ENCODE peak calls at places on chromosome 16, in nine cellular contexts. One of them, this sample, is unnamed.

GRCh38 chr16:71933913-71934696 is 38.8 kb downstream of the IST1 start:
- DNase-seq in ascending aorta: no peak
- DNase-seq in Peyer's patch: no peak
- DNase-seq in CD4-positive, CD25-positive, alpha-beta regulatory T cell: no peak
- DNase-seq in H7: no peak
- DNase-seq in PC-3: peak; percentile 38
- DNase-seq in fibroblast of lung: peak; percentile 61
- DNase-seq in lung: no peak
- DNase-seq in MM.1S: no peak
- DNase-seq in this sample: no peak

GRCh38 chr16:73228649-73229048 is 180.7 kb upstream of the ZFHX3 start:
- DNase-seq in PC-3: no peak
- DNase-seq in fibroblast of lung: peak; percentile 93
- DNase-seq in H7: no peak
- DNase-seq in Peyer's patch: no peak
- DNase-seq in MM.1S: no peak
- DNase-seq in lung: no peak
- DNase-seq in CD4-positive, CD25-positive, alpha-beta regulatory T cell: no peak
- DNase-seq in ascending aorta: no peak
- DNase-seq in this sample: no peak

GRCh38 chr16:23877107-23878070 is 41.6 kb downstream of the PRKCB start:
- DNase-seq in lung: no peak
- DNase-seq in PC-3: no peak
- DNase-seq in CD4-positive, CD25-positive, alpha-beta regulatory T cell: peak; percentile 18
- DNase-seq in ascending aorta: no peak
- DNase-seq in Peyer's patch: no peak
- DNase-seq in MM.1S: no peak
- DNase-seq in H7: no peak
- DNase-seq in fibroblast of lung: no peak
- DNase-seq in this sample: no peak

GRCh38 chr16:3283525-3284447 is 495 bp downstream of the ZNF263 start:
- DNase-seq in H7: no peak
- DNase-seq in lung: peak; percentile 39
- DNase-seq in MM.1S: no peak
- DNase-seq in ascending aorta: no peak
- DNase-seq in PC-3: no peak
- DNase-seq in Peyer's patch: no peak
- DNase-seq in fibroblast of lung: peak; percentile 7
- DNase-seq in CD4-positive, CD25-positive, alpha-beta regulatory T cell: no peak
- DNase-seq in this sample: peak; percentile 24

GRCh38 chr16:3850544-3850899 is 30.0 kb downstream of the CREBBP start:
- DNase-seq in CD4-positive, CD25-positive, alpha-beta regulatory T cell: no peak
- DNase-seq in lung: no peak
- DNase-seq in fibroblast of lung: no peak
- DNase-seq in MM.1S: no peak
- DNase-seq in Peyer's patch: no peak
- DNase-seq in H7: peak; percentile 33
- DNase-seq in ascending aorta: no peak
- DNase-seq in PC-3: no peak
- DNase-seq in this sample: no peak

GRCh38 chr16:24568392-24568791 is 29.0 kb downstream of the RBBP6 start:
- DNase-seq in H7: no peak
- DNase-seq in ascending aorta: no peak
- DNase-seq in fibroblast of lung: peak; percentile 23
- DNase-seq in lung: no peak
- DNase-seq in Peyer's patch: no peak
- DNase-seq in MM.1S: no peak
- DNase-seq in CD4-positive, CD25-positive, alpha-beta regulatory T cell: no peak
- DNase-seq in PC-3: peak; percentile 39
- DNase-seq in this sample: no peak

GRCh38 chr16:83354015-83354414 is 453.8 kb upstream of the HSBP1 start:
- DNase-seq in ascending aorta: no peak
- DNase-seq in CD4-positive, CD25-positive, alpha-beta regulatory T cell: no peak
- DNase-seq in MM.1S: no peak
- DNase-seq in H7: no peak
- DNase-seq in lung: no peak
- DNase-seq in PC-3: no peak
- DNase-seq in Peyer's patch: no peak
- DNase-seq in fibroblast of lung: no peak
- DNase-seq in this sample: peak; percentile 23

GRCh38 chr16:14409563-14409962 is 220.5 kb downstream of the PARN start:
- DNase-seq in MM.1S: no peak
- DNase-seq in CD4-positive, CD25-positive, alpha-beta regulatory T cell: no peak
- DNase-seq in PC-3: peak; percentile 81
- DNase-seq in fibroblast of lung: peak; percentile 96
- DNase-seq in H7: no peak
- DNase-seq in Peyer's patch: no peak
- DNase-seq in ascending aorta: peak; percentile 24
- DNase-seq in lung: no peak
- DNase-seq in this sample: no peak

GRCh38 chr16:85923153-85924021 is 24.4 kb downstream of the IRF8 start:
- DNase-seq in fibroblast of lung: peak; percentile 40
- DNase-seq in ascending aorta: no peak
- DNase-seq in PC-3: no peak
- DNase-seq in Peyer's patch: no peak
- DNase-seq in CD4-positive, CD25-positive, alpha-beta regulatory T cell: no peak
- DNase-seq in MM.1S: no peak
- DNase-seq in H7: no peak
- DNase-seq in lung: no peak
- DNase-seq in this sample: no peak
- H3K27me3 ChIP-seq in fibroblast of lung: peaks cover 10% of the 10 kb centered on the region
- H3K27me3 ChIP-seq in ascending aorta: no peaks in the 10 kb centered on the region
- H3K27me3 ChIP-seq in PC-3: peaks cover 69% of the 10 kb centered on the region
- H3K27me3 ChIP-seq in Peyer's patch: no peaks in the 10 kb centered on the region
- H3K27me3 ChIP-seq in CD4-positive, CD25-positive, alpha-beta regulatory T cell: no peaks in the 10 kb centered on the region
- H3K27me3 ChIP-seq in MM.1S: peaks cover 12% of the 10 kb centered on the region
- H3K27me3 ChIP-seq in H7: no peaks in the 10 kb centered on the region
- H3K27me3 ChIP-seq in lung: no peaks in the 10 kb centered on the region
- H3K27me3 ChIP-seq in this sample: peaks cover 55% of the 10 kb centered on the region

DNA sequence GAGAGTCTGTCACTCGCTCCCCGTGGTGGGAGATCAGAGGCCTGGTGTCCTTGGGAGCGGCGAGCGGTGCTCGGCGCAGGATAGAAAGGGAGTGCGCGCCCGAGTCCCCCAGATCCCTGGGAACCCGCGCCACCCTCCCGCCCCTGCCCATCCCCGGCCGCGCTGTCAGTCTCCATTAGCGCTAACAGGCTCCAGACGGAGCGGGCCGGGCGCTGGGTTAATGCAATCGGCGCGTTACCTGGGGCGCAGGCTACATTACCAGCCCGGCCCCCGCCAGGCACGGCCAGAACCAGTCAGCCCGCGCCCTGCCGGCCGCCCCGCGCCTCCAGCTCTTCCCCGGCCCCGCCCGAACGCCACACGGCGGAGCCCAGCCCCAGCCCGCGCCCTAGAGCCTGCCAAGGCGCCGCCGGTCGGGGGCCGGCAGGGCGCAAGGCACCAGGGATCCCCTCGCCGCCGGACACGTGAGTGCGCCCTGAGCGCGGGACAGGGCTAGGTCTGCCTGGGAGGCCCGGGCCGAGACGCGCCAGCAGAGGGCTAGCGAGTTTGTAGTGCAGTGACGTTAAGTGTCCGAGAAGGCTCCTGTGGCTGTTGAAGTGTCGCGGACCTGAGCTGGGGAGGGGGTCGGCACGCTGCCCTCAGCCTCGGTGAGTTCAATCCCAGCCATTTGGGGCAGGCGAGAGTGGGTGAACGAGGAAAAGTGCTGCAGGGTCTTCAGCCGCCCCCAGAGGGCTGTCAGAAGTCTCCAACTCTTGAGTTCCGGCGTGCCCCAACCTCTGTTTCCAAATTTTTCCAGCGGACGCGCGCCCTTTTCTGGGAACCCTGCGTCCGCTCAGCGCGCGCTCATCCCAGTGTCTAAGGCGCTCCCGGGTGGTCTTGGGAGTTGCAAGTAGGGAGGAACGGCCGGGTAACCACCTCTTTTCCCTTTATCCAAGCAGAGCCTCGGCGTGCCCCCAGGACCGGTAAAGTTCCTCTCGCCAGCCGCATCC is at the start of gene SLC6A2:
- DNase-seq in PC-3: no peak
- DNase-seq in H7: peak; percentile 90
- DNase-seq in MM.1S: no peak
- DNase-seq in lung: no peak
- DNase-seq in ascending aorta: no peak
- DNase-seq in CD4-positive, CD25-positive, alpha-beta regulatory T cell: no peak
- DNase-seq in fibroblast of lung: no peak
- DNase-seq in Peyer's patch: no peak
- DNase-seq in this sample: peak; percentile 29
- H3K4me3 ChIP-seq in PC-3: no peak within 1 kb of the TSS
- H3K4me3 ChIP-seq in H7: peak within 1 kb of the TSS; percentile 54
- H3K4me3 ChIP-seq in MM.1S: no peak within 1 kb of the TSS
- H3K4me3 ChIP-seq in lung: no peak within 1 kb of the TSS
- H3K4me3 ChIP-seq in ascending aorta: peak within 1 kb of the TSS; percentile 36
- H3K4me3 ChIP-seq in CD4-positive, CD25-positive, alpha-beta regulatory T cell: no peak within 1 kb of the TSS
- H3K4me3 ChIP-seq in fibroblast of lung: no peak within 1 kb of the TSS
- H3K4me3 ChIP-seq in Peyer's patch: no peak within 1 kb of the TSS
- H3K4me3 ChIP-seq in this sample: peak within 1 kb of the TSS; percentile 57

GRCh38 chr16:1908983-1909382 is 9.2 kb downstream of the HS3ST6 start:
- DNase-seq in Peyer's patch: peak; percentile 46
- DNase-seq in MM.1S: no peak
- DNase-seq in fibroblast of lung: no peak
- DNase-seq in H7: peak; percentile 55
- DNase-seq in ascending aorta: no peak
- DNase-seq in PC-3: no peak
- DNase-seq in CD4-positive, CD25-positive, alpha-beta regulatory T cell: no peak
- DNase-seq in lung: no peak
- DNase-seq in this sample: no peak

GRCh38 chr16:1907226-1907849 is 10.9 kb downstream of the HS3ST6 start:
- DNase-seq in lung: no peak
- DNase-seq in CD4-positive, CD25-positive, alpha-beta regulatory T cell: no peak
- DNase-seq in H7: peak; percentile 65
- DNase-seq in PC-3: no peak
- DNase-seq in Peyer's patch: peak; percentile 40
- DNase-seq in fibroblast of lung: no peak
- DNase-seq in MM.1S: no peak
- DNase-seq in ascending aorta: no peak
- DNase-seq in this sample: no peak

GRCh38 chr16:1911467-1912214 is 6.6 kb downstream of the HS3ST6 start:
- DNase-seq in Peyer's patch: peak; percentile 48
- DNase-seq in MM.1S: no peak
- DNase-seq in fibroblast of lung: no peak
- DNase-seq in H7: peak; percentile 62
- DNase-seq in ascending aorta: no peak
- DNase-seq in PC-3: no peak
- DNase-seq in CD4-positive, CD25-positive, alpha-beta regulatory T cell: no peak
- DNase-seq in lung: no peak
- DNase-seq in this sample: no peak

GRCh38 chr16:1908081-1908633 is 10.1 kb downstream of the HS3ST6 start:
- DNase-seq in Peyer's patch: no peak
- DNase-seq in lung: no peak
- DNase-seq in fibroblast of lung: no peak
- DNase-seq in MM.1S: no peak
- DNase-seq in PC-3: no peak
- DNase-seq in CD4-positive, CD25-positive, alpha-beta regulatory T cell: no peak
- DNase-seq in H7: peak; percentile 63
- DNase-seq in ascending aorta: no peak
- DNase-seq in this sample: no peak

DNA sequence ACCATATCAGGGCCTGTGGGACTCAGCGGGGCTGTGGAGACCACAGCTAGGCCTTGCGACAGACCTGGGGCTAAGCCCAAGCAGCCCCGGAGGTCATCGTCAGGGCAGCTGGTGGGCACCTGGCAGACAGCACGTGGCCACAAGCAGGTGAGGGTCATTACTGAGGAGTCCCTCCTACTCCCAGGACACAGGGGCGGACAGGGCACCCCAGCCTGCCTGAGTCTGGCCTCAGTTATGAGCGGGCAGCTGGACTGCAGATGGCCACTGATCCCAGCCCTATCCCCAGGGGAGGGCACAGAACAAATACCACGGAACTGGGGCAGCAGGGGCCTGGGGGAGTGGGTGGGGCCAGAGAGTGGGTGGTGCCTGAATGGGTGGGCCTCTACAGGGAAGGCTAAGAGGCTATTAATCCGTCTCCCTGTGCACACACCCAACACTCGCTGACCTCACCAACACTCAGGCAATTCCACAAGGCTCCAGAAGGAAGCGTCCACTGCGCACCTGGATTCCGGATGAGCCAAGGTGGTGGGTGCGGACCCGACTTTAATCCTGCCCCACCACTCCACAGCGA is 8.5 kb downstream of the HS3ST6 start:
- DNase-seq in Peyer's patch: peak; percentile 63
- DNase-seq in fibroblast of lung: no peak
- DNase-seq in MM.1S: no peak
- DNase-seq in H7: peak; percentile 68
- DNase-seq in ascending aorta: no peak
- DNase-seq in PC-3: no peak
- DNase-seq in lung: no peak
- DNase-seq in CD4-positive, CD25-positive, alpha-beta regulatory T cell: no peak
- DNase-seq in this sample: no peak
- H3K27me3 ChIP-seq in Peyer's patch: no peaks in the 10 kb centered on the region
- H3K27me3 ChIP-seq in fibroblast of lung: no peaks in the 10 kb centered on the region
- H3K27me3 ChIP-seq in MM.1S: peaks cover 11% of the 10 kb centered on the region
- H3K27me3 ChIP-seq in H7: peaks cover 12% of the 10 kb centered on the region
- H3K27me3 ChIP-seq in ascending aorta: no peaks in the 10 kb centered on the region
- H3K27me3 ChIP-seq in PC-3: no peaks in the 10 kb centered on the region
- H3K27me3 ChIP-seq in lung: no peaks in the 10 kb centered on the region
- H3K27me3 ChIP-seq in CD4-positive, CD25-positive, alpha-beta regulatory T cell: no peaks in the 10 kb centered on the region
- H3K27me3 ChIP-seq in this sample: peaks cover 91% of the 10 kb centered on the region

GRCh38 chr16:68089067-68089466 is 3.9 kb downstream of the NFATC3 start:
- DNase-seq in lung: no peak
- DNase-seq in CD4-positive, CD25-positive, alpha-beta regulatory T cell: no peak
- DNase-seq in Peyer's patch: no peak
- DNase-seq in fibroblast of lung: no peak
- DNase-seq in ascending aorta: no peak
- DNase-seq in H7: no peak
- DNase-seq in MM.1S: no peak
- DNase-seq in PC-3: no peak
- DNase-seq in this sample: no peak

GRCh38 chr16:68086860-68087268 is 1.7 kb downstream of the NFATC3 start:
- DNase-seq in MM.1S: no peak
- DNase-seq in lung: no peak
- DNase-seq in CD4-positive, CD25-positive, alpha-beta regulatory T cell: no peak
- DNase-seq in Peyer's patch: no peak
- DNase-seq in fibroblast of lung: peak; percentile 9
- DNase-seq in H7: no peak
- DNase-seq in PC-3: peak; percentile 12
- DNase-seq in ascending aorta: no peak
- DNase-seq in this sample: no peak

GRCh38 chr16:68090109-68090508 is 4.9 kb downstream of the NFATC3 start:
- DNase-seq in lung: no peak
- DNase-seq in fibroblast of lung: no peak
- DNase-seq in CD4-positive, CD25-positive, alpha-beta regulatory T cell: no peak
- DNase-seq in Peyer's patch: no peak
- DNase-seq in MM.1S: no peak
- DNase-seq in ascending aorta: no peak
- DNase-seq in PC-3: no peak
- DNase-seq in H7: no peak
- DNase-seq in this sample: no peak

GRCh38 chr16:68087688-68088087 is 2.5 kb downstream of the NFATC3 start:
- DNase-seq in ascending aorta: no peak
- DNase-seq in Peyer's patch: no peak
- DNase-seq in PC-3: no peak
- DNase-seq in MM.1S: no peak
- DNase-seq in H7: no peak
- DNase-seq in CD4-positive, CD25-positive, alpha-beta regulatory T cell: no peak
- DNase-seq in lung: no peak
- DNase-seq in fibroblast of lung: no peak
- DNase-seq in this sample: no peak

DNA sequence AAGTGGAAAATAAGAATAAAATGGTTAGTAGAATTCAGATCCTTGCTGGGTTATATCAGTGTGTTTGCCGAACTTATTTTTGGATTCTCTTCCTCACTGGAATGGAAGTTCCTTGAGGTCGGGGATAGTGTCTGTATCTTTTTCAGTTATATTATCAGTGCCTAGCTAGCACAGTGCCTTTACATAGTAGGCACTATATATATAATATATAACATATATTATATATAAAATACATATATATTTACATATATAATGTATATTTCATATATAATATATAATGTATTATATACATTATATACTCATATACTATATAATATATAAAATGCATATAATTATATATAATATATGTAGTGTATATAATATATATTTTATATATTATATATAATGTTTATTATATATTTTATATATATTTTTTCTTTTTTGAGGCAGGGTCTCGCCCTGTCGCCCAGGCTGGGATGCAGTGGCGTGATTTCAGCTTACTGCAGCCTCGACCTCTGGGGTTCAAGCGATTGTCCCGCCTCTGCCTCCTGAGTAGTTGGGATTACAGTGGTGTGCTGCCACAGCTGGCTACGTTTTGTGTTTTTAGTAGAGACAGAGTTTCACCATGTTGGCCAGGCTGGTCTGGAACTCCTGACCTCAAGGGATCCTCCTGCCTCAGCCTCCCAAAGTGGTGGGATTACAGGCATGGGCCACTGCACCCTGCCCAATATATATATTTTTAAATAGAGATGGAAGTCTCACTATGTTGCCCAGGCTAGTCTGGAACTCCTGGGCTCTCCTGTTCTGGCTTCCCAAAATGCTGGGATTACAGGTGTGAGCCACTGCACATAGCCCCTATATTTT is 3.2 kb downstream of the NFATC3 start:
- DNase-seq in fibroblast of lung: no peak
- DNase-seq in ascending aorta: no peak
- DNase-seq in lung: no peak
- DNase-seq in H7: no peak
- DNase-seq in Peyer's patch: no peak
- DNase-seq in PC-3: no peak
- DNase-seq in MM.1S: no peak
- DNase-seq in CD4-positive, CD25-positive, alpha-beta regulatory T cell: no peak
- DNase-seq in this sample: no peak
- H3K4me3 ChIP-seq in fibroblast of lung: no peak overlapping the region
- H3K4me3 ChIP-seq in ascending aorta: no peak overlapping the region
- H3K4me3 ChIP-seq in lung: no peak overlapping the region
- H3K4me3 ChIP-seq in H7: no peak overlapping the region
- H3K4me3 ChIP-seq in Peyer's patch: no peak overlapping the region
- H3K4me3 ChIP-seq in PC-3: no peak overlapping the region
- H3K4me3 ChIP-seq in MM.1S: peak overlapping the region; percentile 71
- H3K4me3 ChIP-seq in CD4-positive, CD25-positive, alpha-beta regulatory T cell: peak overlapping the region; percentile 92
- H3K4me3 ChIP-seq in this sample: no peak overlapping the region